ENCODE peak calls at places on chromosomes 1 and 21, in four cellular contexts. T is tibial artery, Z is heart left ventricle, G is left ventricle myocardium inferior. H is an unnamed sample.

GRCh38 chr1:203769505-203770343 is 4.7 kb downstream of the LAX1 start:
- DNase-seq in T (peak; percentile 85), Z (peak; percentile 85), G (peak; percentile 63), H (peak; percentile 7)

GRCh38 chr1:201503397-201504176 is 3.3 kb downstream of the CSRP1 start:
- DNase-seq in T (peak; percentile 89), Z (peak; percentile 62), G (no peak), H (peak; percentile 40)

GRCh38 chr21:16455978-16456377 is 726.2 kb downstream of the USP25 start:
- DNase-seq in T (no peak), Z (no peak), G (no peak), H (no peak)

GRCh38 chr1:4730078-4730477 is 75.7 kb downstream of the AJAP1 start:
- DNase-seq in T (no peak), Z (no peak), G (no peak), H (no peak)

GRCh38 chr1:192747942-192748341 is 60.9 kb upstream of the RGS2 start:
- DNase-seq in T (no peak), Z (no peak), G (no peak), H (no peak)

GRCh38 chr21:44354775-44355771 is 1.7 kb downstream of the TRPM2 start:
- DNase-seq in T (no peak), Z (no peak), G (no peak), H (no peak)

GRCh38 chr1:56477164-56478111 is 101.9 kb downstream of the PLPP3 start:
- DNase-seq in T (peak; percentile 83), Z (peak; percentile 79), G (peak; percentile 80), H (peak; percentile 62)

GRCh38 chr1:153534933-153535663 is 693 bp downstream of the S100A6 start:
- DNase-seq in T (peak; percentile 94), Z (peak; percentile 71), G (peak; percentile 68), H (no peak)

GRCh38 chr1:66048011-66048410 is 255.3 kb downstream of the PDE4B start:
- DNase-seq in T (no peak), Z (no peak), G (no peak), H (no peak)

GRCh38 chr21:33760641-33761103 is 118.4 kb downstream of the ITSN1 start:
- DNase-seq in T (no peak), Z (no peak), G (no peak), H (no peak)

GRCh38 chr1:156045070-156045469 is 8.5 kb downstream of the UBQLN4 start:
- DNase-seq in T (no peak), Z (no peak), G (no peak), H (no peak)

GRCh38 chr1:199404191-199404590 is 623.3 kb upstream of the NR5A2 start:
- DNase-seq in T (no peak), Z (no peak), G (no peak), H (no peak)

GRCh38 chr1:184941735-184942134 is 32.6 kb downstream of the NIBAN1 start:
- DNase-seq in T (no peak), Z (no peak), G (no peak), H (no peak)

GRCh38 chr1:223331929-223332328 is 32.0 kb downstream of the SUSD4 start:
- DNase-seq in T (no peak), Z (no peak), G (no peak), H (no peak)

GRCh38 chr21:32412162-32412997 is at the start of gene EVA1C:
- DNase-seq in T (peak; percentile 90), Z (peak; percentile 82), G (peak; percentile 78), H (peak; percentile 57)
- TF ChIP-seq CTCF in T (peak; percentile 38), Z (peak; percentile 35), G (peak; percentile 50), H (no peak)

GRCh38 chr1:27406354-27406665 is 13.9 kb downstream of the GPR3 start:
- DNase-seq in T (no peak), Z (no peak), G (no peak), H (no peak)
- TF ChIP-seq CTCF in T (no peak), Z (no peak), G (no peak), H (no peak)

GRCh38 chr1:13597166-13597565 is 13.5 kb downstream of the PDPN start:
- DNase-seq in T (no peak), Z (no peak), G (no peak), H (no peak)

GRCh38 chr1:13588946-13589345 is 5.3 kb downstream of the PDPN start:
- DNase-seq in T (no peak), Z (no peak), G (no peak), H (no peak)

GRCh38 chr1:13589403-13589802 is 5.8 kb downstream of the PDPN start:
- DNase-seq in T (no peak), Z (no peak), G (no peak), H (no peak)

GRCh38 chr1:13590486-13590885 is 6.9 kb downstream of the PDPN start:
- DNase-seq in T (peak; percentile 52), Z (no peak), G (no peak), H (no peak)

GRCh38 chr1:13593511-13594131 is 10.0 kb downstream of the PDPN start:
- DNase-seq in T (peak; percentile 85), Z (peak; percentile 77), G (peak; percentile 44), H (peak; percentile 35)
- TF ChIP-seq CTCF in T (no peak), Z (no peak), G (no peak), H (no peak)

GRCh38 chr1:209759829-209760359 is 4.0 kb downstream of the TRAF3IP3 start:
- DNase-seq in T (no peak), Z (no peak), G (no peak), H (no peak)

GRCh38 chr1:209758360-209758759 is 2.5 kb downstream of the TRAF3IP3 start:
- DNase-seq in T (no peak), Z (no peak), G (no peak), H (no peak)

GRCh38 chr1:209755926-209756607 is at the start of gene TRAF3IP3:
- DNase-seq in T (no peak), Z (peak; percentile 50), G (no peak), H (no peak)

GRCh38 chr1:209761021-209761635 is 5.3 kb downstream of the TRAF3IP3 start:
- DNase-seq in T (no peak), Z (no peak), G (no peak), H (no peak)

DNA sequence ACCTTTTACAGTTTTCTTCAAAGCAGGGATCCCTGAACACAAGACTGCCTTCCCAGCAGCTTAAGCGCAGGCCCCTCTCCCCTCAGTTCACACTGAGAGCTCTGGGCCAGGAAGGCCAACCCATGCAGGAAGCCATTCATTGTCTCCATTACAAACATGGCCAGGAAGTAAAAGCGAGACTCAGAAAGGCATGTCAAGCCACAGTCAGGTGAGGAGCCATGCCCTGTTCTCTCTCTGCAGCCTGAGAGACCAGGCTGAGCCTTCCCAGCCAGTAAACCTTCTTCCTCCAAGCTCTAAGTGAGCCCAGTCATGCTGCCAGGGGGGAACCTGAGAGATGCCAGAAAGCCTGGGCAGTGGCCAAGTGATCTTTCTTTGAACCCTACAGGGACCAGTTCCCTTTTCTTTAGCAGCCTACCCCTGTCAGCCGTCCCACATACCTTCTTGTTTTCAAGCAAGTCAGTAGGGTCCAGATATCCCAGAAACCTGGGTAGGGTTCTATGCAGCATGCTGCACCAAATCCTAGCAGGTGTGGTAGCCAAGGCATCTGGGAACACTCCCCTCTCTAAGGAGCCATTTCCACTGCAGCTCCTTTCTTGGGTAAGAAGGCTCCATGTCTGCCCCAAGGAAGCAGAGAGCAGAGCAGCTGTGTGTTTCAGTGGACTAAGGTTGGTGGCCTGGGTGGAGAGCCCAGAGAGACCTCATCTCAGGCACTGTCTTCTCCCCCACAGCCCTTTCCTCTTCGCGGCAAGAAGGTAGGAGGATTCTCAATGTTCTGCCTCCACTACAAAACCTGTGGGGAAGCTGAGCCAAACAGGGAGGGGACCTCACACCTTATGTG is 974 bp downstream of the TRAF3IP3 start:
- DNase-seq in T (no peak), Z (peak; percentile 49), G (no peak), H (no peak)
- TF ChIP-seq CTCF in T (no peak), Z (no peak), G (no peak), H (no peak)

GRCh38 chr1:72371259-72372035 is 89.1 kb upstream of the NEGR1 start:
- DNase-seq in T (peak; percentile 47), Z (no peak), G (no peak), H (no peak)
- TF ChIP-seq CTCF in T (no peak), Z (no peak), G (no peak), H (no peak)